ENCODE peak calls at places on chromosomes 2 and 18, in nine cellular contexts. T is brain microvascular endothelial cell; G is sigmoid colon; L is endothelial cell; W is WERI-Rb-1; F is astrocyte of the spinal cord; R is A549; D is cardiac muscle cell; P is CD8-positive, alpha-beta T cell. B is an unnamed sample.

GRCh38 chr18:53629356-53629755 is 595.1 kb downstream of the MBD2 start:
- DNase-seq in T (no peak), G (no peak), L (no peak), W (no peak), F (no peak), R (no peak), D (no peak), P (no peak), B (no peak)

GRCh38 chr18:14978962-14979535 is 231.1 kb downstream of the ANKRD30B start:
- DNase-seq in T (no peak), G (no peak), L (peak), W (peak), F (peak), R (peak), D (no peak), P (no peak), B (no peak)

GRCh38 chr18:75269140-75269676 is 58.6 kb downstream of the TSHZ1 start:
- DNase-seq in T (no peak), G (no peak), L (no peak), W (peak), F (no peak), R (no peak), D (no peak), P (no peak), B (no peak)

GRCh38 chr2:42084231-42084671 is 36.4 kb downstream of the PKDCC start:
- DNase-seq in T (no peak), G (peak), L (no peak), W (no peak), F (peak), R (peak), D (peak), P (no peak), B (no peak)

GRCh38 chr18:72840109-72840508 is 27.7 kb downstream of the NETO1 start:
- DNase-seq in T (no peak), G (no peak), L (no peak), W (no peak), F (no peak), R (no peak), D (no peak), P (no peak), B (no peak)

GRCh38 chr2:240250985-240251847 is 110.8 kb upstream of the OTOS start:
- DNase-seq in T (peak), G (peak), L (no peak), W (peak), F (peak), R (peak), D (peak), P (no peak), B (no peak)

GRCh38 chr2:159617651-159618050 is 1.3 kb upstream of the BAZ2B start:
- DNase-seq in T (no peak), G (no peak), L (no peak), W (peak), F (peak), R (peak), D (peak), P (no peak), B (no peak)

GRCh38 chr18:49645836-49646235 is 84.0 kb downstream of the LIPG start:
- DNase-seq in T (peak), G (peak), L (no peak), W (no peak), F (no peak), R (no peak), D (peak), P (no peak), B (no peak)

GRCh38 chr2:182593394-182593707 is 122.7 kb upstream of the DNAJC10 start:
- DNase-seq in T (peak), G (no peak), L (no peak), W (peak), F (peak), R (no peak), D (peak), P (no peak), B (no peak)

GRCh38 chr2:171741189-171741588 is 53.9 kb downstream of the DYNC1I2 start:
- DNase-seq in T (peak), G (no peak), L (no peak), W (no peak), F (peak), R (no peak), D (peak), P (no peak), B (no peak)

GRCh38 chr2:176156959-176157498 is at the start of gene HOXD3:
- DNase-seq in T (no peak), G (no peak), L (no peak), W (no peak), F (no peak), R (no peak), D (no peak), P (no peak), B (no peak)

GRCh38 chr2:55809875-55810620 is 113.5 kb downstream of the EFEMP1 start:
- DNase-seq in T (no peak), G (peak), L (no peak), W (no peak), F (no peak), R (peak), D (peak), P (no peak), B (no peak)

GRCh38 chr2:112150447-112150846 is 12.3 kb downstream of the FBLN7 start:
- DNase-seq in T (peak), G (no peak), L (no peak), W (no peak), F (peak), R (no peak), D (peak), P (no peak), B (no peak)

GRCh38 chr2:121489284-121489683 is 41.4 kb upstream of the RNU4ATAC start:
- DNase-seq in T (no peak), G (no peak), L (no peak), W (no peak), F (peak), R (peak), D (peak), P (no peak), B (no peak)

GRCh38 chr2:36469267-36469561 is 113.6 kb downstream of the CRIM1 start:
- DNase-seq in T (no peak), G (no peak), L (no peak), W (no peak), F (no peak), R (no peak), D (no peak), P (no peak), B (no peak)

GRCh38 chr2:14975401-14975800 is 342.9 kb downstream of the LRATD1 start:
- DNase-seq in T (no peak), G (no peak), L (no peak), W (no peak), F (peak), R (no peak), D (no peak), P (no peak), B (no peak)

GRCh38 chr2:110729106-110729505 is 3.3 kb upstream of the ACOXL start:
- DNase-seq in T (no peak), G (no peak), L (no peak), W (no peak), F (no peak), R (no peak), D (no peak), P (no peak), B (no peak)

GRCh38 chr2:9179572-9180201 is 26.9 kb upstream of the ASAP2 start:
- DNase-seq in T (peak), G (peak), L (no peak), W (peak), F (peak), R (peak), D (peak), P (no peak), B (no peak)

GRCh38 chr18:27599202-27599829 is 414.2 kb upstream of the CHST9 start:
- DNase-seq in T (peak), G (no peak), L (peak), W (peak), F (peak), R (peak), D (peak), P (no peak), B (no peak)

GRCh38 chr2:127646487-127647241 is 711 bp downstream of the GPR17 start:
- DNase-seq in T (no peak), G (peak), L (no peak), W (no peak), F (no peak), R (no peak), D (no peak), P (no peak), B (no peak)

GRCh38 chr2:200482194-200482593 is 27.7 kb downstream of the KCTD18 start:
- DNase-seq in T (no peak), G (no peak), L (no peak), W (peak), F (no peak), R (peak), D (no peak), P (no peak), B (no peak)

GRCh38 chr18:74598350-74599001 is 806 bp downstream of the ZNF407 start:
- DNase-seq in T (peak), G (peak), L (no peak), W (peak), F (peak), R (peak), D (peak), P (peak), B (peak)

GRCh38 chr2:226447896-226448295 is 351.7 kb downstream of the IRS1 start:
- DNase-seq in T (peak), G (no peak), L (no peak), W (no peak), F (peak), R (no peak), D (no peak), P (no peak), B (no peak)

GRCh38 chr2:240636563-240637115 is 11.4 kb downstream of the GPR35 start:
- DNase-seq in T (no peak), G (peak), L (no peak), W (no peak), F (no peak), R (no peak), D (no peak), P (no peak), B (peak)

GRCh38 chr2:197057946-197058345 is 131.4 kb upstream of the PGAP1 start:
- DNase-seq in T (no peak), G (no peak), L (no peak), W (no peak), F (no peak), R (no peak), D (peak), P (no peak), B (no peak)

GRCh38 chr2:236976271-236977120 is 109.2 kb upstream of the COPS8 start:
- DNase-seq in T (no peak), G (no peak), L (no peak), W (no peak), F (no peak), R (no peak), D (no peak), P (no peak), B (no peak)

GRCh38 chr18:22643731-22644130 is 226.0 kb upstream of the CTAGE1 start:
- DNase-seq in T (no peak), G (no peak), L (no peak), W (no peak), F (peak), R (no peak), D (peak), P (no peak), B (no peak)

GRCh38 chr18:55247032-55247431 is 287.8 kb upstream of the CCDC68 start:
- DNase-seq in T (no peak), G (no peak), L (no peak), W (no peak), F (peak), R (no peak), D (no peak), P (no peak), B (no peak)

GRCh38 chr18:14577971-14578370 is 34.6 kb upstream of the POTEC start:
- DNase-seq in T (no peak), G (no peak), L (no peak), W (no peak), F (peak), R (no peak), D (no peak), P (no peak), B (no peak)

GRCh38 chr18:24103622-24104021 is 35.2 kb upstream of the CABYR start:
- DNase-seq in T (no peak), G (no peak), L (no peak), W (no peak), F (no peak), R (no peak), D (no peak), P (no peak), B (no peak)

DNA sequence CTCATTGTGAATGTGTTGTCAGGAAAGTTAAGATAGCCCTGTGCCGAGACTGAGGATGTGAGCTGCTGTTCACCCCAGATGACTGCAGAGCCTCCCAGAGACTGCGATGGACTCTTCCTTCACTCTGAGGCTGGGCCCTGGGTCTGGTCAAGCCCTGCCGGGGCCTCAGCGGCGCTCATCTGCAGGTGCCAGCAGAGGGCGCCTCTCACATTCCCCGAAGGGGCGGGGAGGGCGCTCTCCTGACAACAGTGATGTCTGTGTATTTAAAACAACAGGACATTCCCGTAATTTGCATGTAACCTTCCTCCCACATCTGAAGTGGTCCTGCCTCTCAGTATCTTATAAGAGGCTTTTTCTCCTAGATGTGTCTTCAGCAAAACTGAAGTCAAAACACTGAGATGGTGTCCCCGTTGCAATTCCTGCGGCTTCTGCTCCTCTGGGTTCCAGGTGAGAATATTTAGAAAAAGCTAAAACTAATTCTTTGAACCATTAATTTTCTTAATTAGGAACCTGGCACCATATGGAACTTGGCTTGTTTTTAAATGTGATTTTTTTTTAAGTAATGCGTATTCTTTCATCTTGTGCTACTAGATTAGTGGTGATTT is 1377.9 kb downstream of the RPIA start:
- DNase-seq in T (no peak), G (no peak), L (peak), W (peak), F (no peak), R (peak), D (peak), P (no peak), B (peak)
- TF ChIP-seq CTCF in T (peak), G (no peak), L (peak), W (peak), F (peak), R (peak), D (peak), P (no peak), B (no peak)

DNA sequence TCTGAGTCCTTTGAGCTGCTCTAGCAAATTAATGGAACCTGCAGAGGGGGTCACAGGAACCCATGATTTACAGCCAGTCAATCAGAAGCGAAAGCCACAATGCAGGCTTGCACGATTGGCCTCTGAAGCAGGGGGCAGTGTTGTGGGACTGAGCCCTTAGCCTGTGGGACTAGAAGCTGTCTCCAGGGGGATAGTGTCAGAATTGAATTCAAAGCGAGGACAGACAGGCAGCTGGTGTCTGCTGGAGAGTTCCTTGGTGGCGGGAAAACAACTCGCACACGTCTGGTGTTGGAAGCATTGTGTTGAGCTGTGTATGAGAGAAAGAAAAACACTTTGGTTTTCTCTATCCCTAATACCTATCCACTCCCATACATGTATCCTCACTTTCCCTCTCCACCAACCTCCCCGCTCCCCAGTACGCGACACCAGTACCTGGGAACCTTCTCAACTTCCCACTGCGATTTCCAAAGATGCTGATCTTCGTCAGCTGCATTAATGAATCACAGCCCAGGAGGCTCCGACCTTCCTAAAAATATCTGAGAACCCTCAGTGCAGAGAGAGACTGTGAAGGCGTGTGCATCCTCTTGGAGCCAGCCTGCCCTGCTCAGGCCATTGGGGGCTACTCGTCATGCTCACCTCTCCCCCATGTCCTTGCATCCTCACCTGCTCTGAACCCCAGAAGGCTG is 88.2 kb downstream of the HS1BP3 start:
- DNase-seq in T (no peak), G (no peak), L (peak), W (peak), F (no peak), R (peak), D (no peak), P (no peak), B (no peak)
- TF ChIP-seq CTCF in T (peak), G (no peak), L (no peak), W (peak), F (peak), R (no peak), D (peak), P (no peak), B (no peak)

GRCh38 chr2:71670430-71670795 is 217.1 kb downstream of the DYSF start:
- DNase-seq in T (no peak), G (peak), L (no peak), W (no peak), F (no peak), R (no peak), D (no peak), P (no peak), B (no peak)

GRCh38 chr2:71673402-71673795 is 220.0 kb downstream of the DYSF start:
- DNase-seq in T (no peak), G (no peak), L (peak), W (no peak), F (no peak), R (no peak), D (no peak), P (no peak), B (no peak)

GRCh38 chr2:71672640-71673401 is 219.5 kb downstream of the DYSF start:
- DNase-seq in T (no peak), G (no peak), L (no peak), W (no peak), F (no peak), R (no peak), D (no peak), P (no peak), B (no peak)

GRCh38 chr2:71671203-71671602 is 217.8 kb downstream of the DYSF start:
- DNase-seq in T (no peak), G (no peak), L (no peak), W (no peak), F (no peak), R (no peak), D (no peak), P (no peak), B (no peak)

DNA sequence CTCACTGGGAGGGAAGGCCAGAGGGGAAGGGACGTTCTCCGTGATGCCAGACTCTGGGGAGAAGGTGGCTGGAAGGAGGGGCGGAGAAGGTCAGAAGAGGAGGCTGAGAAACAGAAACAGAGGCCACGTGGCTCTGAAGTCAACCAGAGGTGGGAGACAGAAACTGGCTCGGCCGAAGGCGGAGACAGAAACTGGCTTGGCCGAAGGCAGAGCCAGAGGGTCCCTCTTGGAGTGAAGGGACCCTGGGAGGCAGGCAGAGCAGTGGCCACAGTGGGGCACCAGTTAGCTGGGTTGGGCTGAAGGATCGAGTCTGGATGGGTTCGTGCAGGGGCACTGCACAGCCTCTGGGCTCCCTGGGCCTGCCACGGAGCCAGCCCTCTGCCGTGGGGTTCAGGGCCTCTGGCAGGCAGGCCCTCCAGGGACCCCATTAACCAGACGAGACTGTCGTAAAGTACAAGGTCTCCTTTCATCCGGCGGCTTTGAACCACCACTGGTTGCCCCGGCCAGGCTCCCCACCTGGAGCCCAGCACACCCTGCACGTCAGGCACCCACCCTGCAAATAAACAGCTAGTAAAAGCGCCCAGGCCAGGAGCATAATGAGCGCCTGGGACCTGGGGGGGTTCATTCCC is 218.8 kb downstream of the DYSF start:
- DNase-seq in T (no peak), G (no peak), L (no peak), W (peak), F (no peak), R (no peak), D (no peak), P (no peak), B (no peak)
- TF ChIP-seq CTCF in T (peak), G (no peak), L (no peak), W (peak), F (peak), R (no peak), D (peak), P (no peak), B (no peak)

GRCh38 chr2:5368263-5368662 is 323.9 kb upstream of the SOX11 start:
- DNase-seq in T (no peak), G (no peak), L (no peak), W (no peak), F (no peak), R (no peak), D (no peak), P (no peak), B (no peak)
- TF ChIP-seq CTCF in T (no peak), G (no peak), L (no peak), W (peak), F (no peak), R (no peak), D (no peak), P (no peak), B (no peak)

GRCh38 chr2:129929321-129930290 is 49.9 kb upstream of the RAB6C start:
- DNase-seq in T (no peak), G (no peak), L (no peak), W (no peak), F (no peak), R (no peak), D (peak), P (no peak), B (no peak)
- TF ChIP-seq CTCF in T (no peak), G (no peak), L (no peak), W (no peak), F (no peak), R (no peak), D (no peak), P (no peak), B (no peak)

GRCh38 chr2:232142049-232142448 is 180.5 kb downstream of the DIS3L2 start:
- DNase-seq in T (peak), G (no peak), L (peak), W (peak), F (peak), R (peak), D (peak), P (peak), B (no peak)
- TF ChIP-seq CTCF in T (peak), G (peak), L (peak), W (peak), F (peak), R (peak), D (peak), P (peak), B (no peak)

DNA sequence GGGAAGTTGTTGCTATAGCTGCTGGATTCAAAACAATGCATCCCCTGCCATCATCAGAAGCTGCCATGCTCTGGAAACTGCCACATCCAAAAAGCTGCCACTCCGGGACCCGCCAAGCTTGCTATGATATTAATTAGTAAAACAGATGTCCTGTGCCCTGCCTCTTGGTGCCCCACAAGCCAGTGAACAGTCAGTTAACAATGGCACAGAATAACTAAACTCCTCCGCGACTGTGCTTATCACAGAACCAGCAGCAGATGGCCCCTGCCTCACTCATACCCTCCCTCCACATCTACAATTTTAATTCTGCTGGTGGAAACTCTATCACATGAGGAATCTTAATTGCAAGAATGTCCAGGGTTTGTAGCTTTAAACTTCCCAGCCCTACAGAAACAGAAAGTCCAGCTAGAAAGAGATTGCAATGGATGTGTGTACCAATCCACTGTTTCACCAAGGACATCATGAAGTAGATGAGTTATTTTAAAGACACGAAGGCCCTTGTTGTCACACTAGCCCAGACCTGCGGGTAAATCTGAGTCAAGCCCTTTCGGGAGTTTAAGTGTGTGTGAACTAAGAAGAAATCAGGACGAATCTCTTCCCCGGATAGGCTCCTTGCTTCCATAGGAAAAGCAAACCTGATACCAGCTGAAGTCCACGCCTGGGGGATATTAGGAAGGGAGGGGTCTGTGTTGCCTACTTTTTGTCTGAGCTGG is 7.4 kb upstream of the ACYP2 start:
- DNase-seq in T (no peak), G (no peak), L (no peak), W (peak), F (no peak), R (no peak), D (no peak), P (no peak), B (no peak)
- TF ChIP-seq CTCF in T (no peak), G (no peak), L (no peak), W (no peak), F (no peak), R (no peak), D (no peak), P (no peak), B (no peak)